ENCODE peak calls at places on chromosomes 6 and 20, in four cellular contexts. T is GM12878, R is K562, S is H1. B is an unnamed sample.

GRCh38 chr20:32017711-32018251 is 7.5 kb downstream of the CCM2L start:
- DNase-seq in R (peak), T (no peak), S (peak), B (peak)

GRCh38 chr6:169230923-169231789 is 22.5 kb downstream of the THBS2 start:
- DNase-seq in T (no peak), R (no peak), S (peak), B (no peak)

GRCh38 chr6:24721461-24722215 is 2.7 kb upstream of the C6orf62 start:
- DNase-seq in R (no peak), S (no peak), T (no peak), B (no peak)

GRCh38 chr20:48739395-48740268 is 88.2 kb downstream of the PREX1 start:
- DNase-seq in R (no peak), T (no peak), S (no peak), B (no peak)

GRCh38 chr20:10790013-10790412 is 116.2 kb upstream of the JAG1 start:
- DNase-seq in T (no peak), R (no peak), S (no peak), B (peak)

GRCh38 chr20:53813728-53814459 is 220.3 kb upstream of the ZNF217 start:
- DNase-seq in R (no peak), T (no peak), S (no peak), B (no peak)

GRCh38 chr6:21742238-21742660 is 148.7 kb downstream of the SOX4 start:
- DNase-seq in S (no peak), R (no peak), T (no peak), B (no peak)

GRCh38 chr6:112802154-112802553 is 455.0 kb downstream of the RFPL4B start:
- DNase-seq in R (no peak), S (no peak), T (no peak), B (no peak)

GRCh38 chr6:161169690-161170089 is 104.2 kb downstream of the AGPAT4 start:
- DNase-seq in R (peak), T (no peak), S (no peak), B (no peak)

GRCh38 chr6:53985361-53985760 is 125.9 kb upstream of the MLIP start:
- DNase-seq in R (no peak), T (no peak), S (no peak), B (no peak)

GRCh38 chr20:41306061-41306727 is 11.3 kb downstream of the ZHX3 start:
- DNase-seq in T (peak), R (no peak), S (no peak), B (no peak)

GRCh38 chr6:106026748-106027147 is 59.4 kb upstream of the PRDM1 start:
- DNase-seq in R (no peak), S (no peak), T (peak), B (no peak)

GRCh38 chr20:24991897-24992419 is 593 bp downstream of the APMAP start:
- DNase-seq in S (no peak), R (peak), T (no peak), B (no peak)

GRCh38 chr6:93927731-93928130 is 508.4 kb upstream of the EPHA7 start:
- DNase-seq in T (no peak), R (no peak), S (no peak), B (no peak)

GRCh38 chr6:147509900-147510299 is 1.4 kb downstream of the SAMD5 start:
- DNase-seq in S (no peak), R (no peak), T (no peak), B (peak)

GRCh38 chr6:29071831-29072723 is 15.0 kb downstream of the OR2B3 start:
- DNase-seq in T (no peak), S (peak), R (peak), B (peak)

GRCh38 chr6:14141531-14141930 is 24.0 kb downstream of the CD83 start:
- DNase-seq in S (no peak), T (no peak), R (no peak), B (no peak)

GRCh38 chr20:58086763-58087566 is 141.5 kb downstream of the ANKRD60 start:
- DNase-seq in T (no peak), R (peak), S (peak), B (peak)

GRCh38 chr6:35496036-35496850 is 636 bp downstream of the TEAD3 start:
- DNase-seq in S (no peak), R (peak), T (no peak), B (peak)

GRCh38 chr6:35496851-35497570 is at the start of gene TEAD3:
- DNase-seq in T (no peak), S (no peak), R (peak), B (peak)

GRCh38 chr6:35499372-35499771 is 2.5 kb upstream of the TEAD3 start:
- DNase-seq in T (no peak), S (no peak), R (no peak), B (no peak)

GRCh38 chr6:35498407-35499045 is 1.6 kb upstream of the TEAD3 start:
- DNase-seq in R (peak), S (no peak), T (no peak), B (no peak)

GRCh38 chr6:35497571-35498406 is 910 bp upstream of the TEAD3 start:
- DNase-seq in T (no peak), S (peak), R (peak), B (peak)
- TF ChIP-seq HDAC6 in T (no peak), S (no peak), R (no peak), B (no peak)

GRCh38 chr6:131061041-131061770 is 1.8 kb downstream of the EPB41L2 start:
- DNase-seq in R (no peak), S (no peak), T (no peak), B (peak)

GRCh38 chr6:131058236-131058635 is 4.8 kb downstream of the EPB41L2 start:
- DNase-seq in R (no peak), T (no peak), S (no peak), B (no peak)

GRCh38 chr6:131060311-131060710 is 2.7 kb downstream of the EPB41L2 start:
- DNase-seq in T (no peak), S (no peak), R (no peak), B (no peak)

GRCh38 chr6:131061771-131062160 is 1.3 kb downstream of the EPB41L2 start:
- DNase-seq in R (no peak), S (no peak), T (no peak), B (no peak)

DNA sequence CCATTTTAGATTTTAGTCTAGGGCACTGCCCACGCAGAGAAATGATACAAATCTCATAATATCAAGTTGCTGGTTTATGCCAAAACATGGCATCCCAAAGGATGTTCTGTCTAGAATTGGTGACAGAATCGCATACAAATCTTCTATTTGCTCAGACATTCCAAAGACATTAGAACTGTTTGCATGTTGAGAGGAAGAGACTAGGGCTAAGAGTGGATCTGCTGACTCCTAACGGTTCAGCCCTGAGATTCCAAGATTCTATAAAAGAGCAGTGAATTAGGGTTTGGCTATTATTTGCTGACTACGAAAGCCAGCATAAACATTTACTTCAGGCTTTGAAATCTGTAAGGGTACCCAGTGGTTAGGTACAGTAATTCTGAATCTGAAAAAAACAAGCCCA is 3.6 kb downstream of the EPB41L2 start:
- DNase-seq in R (no peak), T (no peak), S (no peak), B (no peak)
- TF ChIP-seq HDAC6 in R (no peak), T (no peak), S (no peak), B (no peak)

DNA sequence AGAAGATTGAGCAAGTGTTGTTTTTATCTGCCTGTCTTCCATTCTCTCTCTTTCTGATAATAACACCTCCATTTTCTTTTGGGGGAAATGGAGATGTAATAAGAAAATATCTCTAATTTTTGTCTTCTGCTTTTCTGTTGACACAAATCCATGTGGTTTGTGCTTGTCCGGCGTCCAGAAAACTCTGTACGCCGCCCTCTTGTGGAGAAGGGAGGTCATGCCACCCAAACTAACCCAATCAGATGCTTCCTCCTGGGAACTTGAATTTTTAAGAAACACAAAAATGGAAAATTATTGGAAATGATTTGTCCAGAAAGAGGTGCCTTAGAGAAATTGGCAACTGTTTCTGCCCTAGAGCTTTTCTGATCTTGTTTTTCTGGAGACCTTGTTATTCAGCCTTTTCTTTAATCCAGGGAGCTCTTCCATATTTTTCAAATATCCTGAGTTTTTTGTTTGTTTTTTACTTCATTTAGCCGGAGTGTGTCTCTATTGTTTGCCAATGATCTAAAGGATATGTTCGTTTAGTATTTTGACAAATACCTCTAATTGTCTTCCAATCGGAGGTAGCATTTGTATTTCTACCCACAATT is 17.8 kb upstream of the FNDC1 start:
- DNase-seq in T (no peak), R (peak), S (no peak), B (peak)
- TF ChIP-seq HDAC6 in T (no peak), R (no peak), S (no peak), B (no peak)

DNA sequence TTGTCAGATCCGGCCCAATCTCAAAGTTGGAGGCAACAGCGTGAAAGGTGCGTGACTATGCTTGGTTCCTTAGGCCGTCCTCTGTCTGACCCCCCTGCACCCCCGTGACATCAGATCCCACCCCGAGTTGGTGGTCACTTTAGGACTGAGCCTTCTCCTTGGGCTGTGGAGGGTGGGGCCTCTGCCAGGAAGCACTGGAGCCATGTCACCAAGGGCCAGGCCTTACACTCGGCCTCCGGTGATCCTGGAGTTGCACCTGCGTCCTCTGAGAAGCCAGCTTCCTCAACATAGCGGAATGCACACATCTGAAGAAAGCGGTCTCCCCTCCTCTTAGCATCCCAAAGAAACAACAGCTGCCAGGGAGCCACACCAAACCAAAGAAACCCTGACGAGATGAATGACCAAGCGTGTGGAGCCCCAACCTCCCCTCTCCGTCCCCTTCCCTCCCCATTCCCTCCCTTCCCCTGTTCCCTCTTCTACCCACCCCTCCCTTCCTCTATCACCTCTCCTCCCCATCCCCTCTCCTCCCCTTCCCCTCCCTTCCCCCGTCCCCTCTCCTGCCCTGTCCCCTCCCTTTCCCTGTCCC is 182.6 kb downstream of the TTLL2 start:
- DNase-seq in S (no peak), T (no peak), R (no peak), B (no peak)
- TF ChIP-seq HDAC6 in S (no peak), T (no peak), R (no peak), B (no peak)

GRCh38 chr6:15317251-15317650 is 71.4 kb downstream of the JARID2 start:
- DNase-seq in S (no peak), R (no peak), T (no peak), B (no peak)

GRCh38 chr6:15320683-15321082 is 74.8 kb downstream of the JARID2 start:
- DNase-seq in S (no peak), T (no peak), R (no peak), B (no peak)

GRCh38 chr6:15316754-15317153 is 70.9 kb downstream of the JARID2 start:
- DNase-seq in T (no peak), S (peak), R (no peak), B (peak)

GRCh38 chr6:15319677-15320076 is 73.8 kb downstream of the JARID2 start:
- DNase-seq in T (no peak), S (no peak), R (no peak), B (no peak)

DNA sequence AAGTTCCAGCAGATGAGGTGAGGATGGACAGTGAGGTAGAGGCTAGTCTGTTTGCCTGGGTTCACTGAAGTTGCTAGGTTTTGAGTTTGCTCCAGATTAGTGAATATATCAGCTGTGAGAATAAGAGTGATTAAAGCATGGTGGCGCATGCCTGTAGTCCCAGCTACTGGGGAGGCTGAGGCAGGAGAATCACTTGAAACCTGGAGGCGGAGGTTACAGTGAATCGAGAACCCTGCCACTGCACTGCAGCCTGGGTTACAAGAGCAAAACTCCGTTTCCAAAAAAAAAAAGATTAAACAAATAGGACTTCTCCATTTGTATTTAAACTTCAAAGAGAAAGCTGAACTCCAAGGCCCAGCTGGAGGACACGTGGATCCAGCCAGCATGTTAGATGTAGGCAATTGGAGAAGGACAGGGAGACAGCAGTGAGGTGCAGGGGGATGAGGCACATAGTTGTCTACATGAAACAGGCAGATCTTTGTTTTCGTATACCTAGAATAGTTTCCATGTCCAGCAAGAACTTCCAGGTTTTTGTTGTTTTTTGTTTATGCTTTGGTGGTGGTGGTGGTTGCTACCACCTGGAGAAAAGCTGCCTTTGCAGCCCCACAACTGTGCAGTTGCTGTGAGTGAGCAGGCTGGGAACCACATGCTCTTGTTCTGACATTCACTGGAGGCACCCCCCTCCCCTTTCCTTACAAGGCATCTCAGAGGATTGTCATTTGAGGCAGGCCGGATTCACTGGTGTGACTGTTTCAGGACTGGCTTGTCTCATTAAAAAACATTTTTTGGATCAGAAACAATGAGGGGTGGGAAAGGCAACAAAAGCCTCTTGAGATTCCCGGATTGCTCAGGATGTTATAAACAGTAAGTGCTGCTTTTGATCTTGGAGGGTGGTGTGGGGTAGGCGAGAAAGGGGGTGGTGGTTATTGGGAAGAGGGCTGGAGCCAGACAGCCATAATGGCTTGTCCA is 72.3 kb downstream of the JARID2 start:
- DNase-seq in S (peak), T (no peak), R (no peak), B (peak)
- TF ChIP-seq HDAC6 in S (no peak), T (no peak), R (no peak), B (no peak)

GRCh38 chr6:79635179-79635578 is 4.0 kb downstream of the SH3BGRL2 start:
- DNase-seq in S (no peak), T (no peak), R (no peak), B (no peak)
- TF ChIP-seq HDAC6 in S (no peak), T (no peak), R (no peak), B (no peak)

GRCh38 chr6:1144842-1145755 is 166.8 kb upstream of the FOXQ1 start:
- DNase-seq in S (no peak), R (no peak), T (no peak), B (no peak)
- TF ChIP-seq HDAC6 in S (no peak), R (no peak), T (no peak), B (no peak)

GRCh38 chr20:46683939-46684750 is 5.1 kb downstream of the TP53RK start:
- DNase-seq in T (no peak), R (peak), S (peak), B (no peak)
- TF ChIP-seq HDAC6 in T (no peak), R (no peak), S (no peak), B (no peak)

GRCh38 chr6:31304683-31305082 is 32.8 kb upstream of the HLA-C start:
- DNase-seq in R (no peak), S (no peak), T (no peak), B (no peak)
- TF ChIP-seq HDAC6 in R (no peak), S (no peak), T (no peak), B (no peak)

B was measured in HepG2.